ENCODE peak calls at places on chromosomes 1 and 21, in six cellular contexts. V is neural crest cell; M is hippocampal formation; X is GM04503; O is globus pallidus; K is stimulated activated CD4-positive, alpha-beta T cell treated with anti-CD3 and anti-CD28 coated beads, Interleukin-4, amount 100 ng/mL, for 4 hours. Y is an unnamed sample.

GRCh38 chr21:46421756-46422555 is 36.7 kb upstream of the DIP2A start:
- DNase-seq in X (no peak), K (no peak), M (no peak), O (no peak), V (no peak), Y (no peak)

GRCh38 chr1:214838351-214838750 is 235.4 kb downstream of the CENPF start:
- DNase-seq in V (no peak), X (no peak), K (no peak), O (no peak), M (no peak), Y (no peak)

GRCh38 chr1:1857096-1857703 is 33.7 kb downstream of the GNB1 start:
- DNase-seq in O (no peak), X (no peak), K (no peak), M (no peak), V (no peak), Y (no peak)

GRCh38 chr1:212488436-212489283 is 55.9 kb downstream of the NENF start:
- DNase-seq in X (no peak), V (no peak), M (peak), O (peak), K (no peak), Y (peak)

GRCh38 chr1:89516055-89516454 is 8.6 kb upstream of the LRRC8B start:
- DNase-seq in M (no peak), X (no peak), K (no peak), O (no peak), V (no peak), Y (peak)

GRCh38 chr1:23793861-23794731 is 3.2 kb downstream of the LYPLA2 start:
- DNase-seq in K (no peak), X (no peak), O (no peak), V (no peak), M (no peak), Y (no peak)

GRCh38 chr21:45551316-45551715 is 9.1 kb upstream of the SLC19A1 start:
- DNase-seq in K (no peak), M (no peak), X (peak), V (no peak), O (no peak), Y (no peak)

GRCh38 chr1:192610114-192610958 is 25.6 kb upstream of the RGS13 start:
- DNase-seq in V (no peak), K (no peak), O (no peak), M (peak), X (no peak), Y (no peak)

GRCh38 chr1:6955357-6956154 is 170.3 kb downstream of the CAMTA1 start:
- DNase-seq in O (no peak), K (no peak), V (no peak), X (no peak), M (no peak), Y (no peak)

GRCh38 chr21:42461881-42462877 is 33.8 kb downstream of the RSPH1 start:
- DNase-seq in X (no peak), K (no peak), O (no peak), V (no peak), M (no peak), Y (no peak)

GRCh38 chr21:44926364-44927101 is 5.8 kb upstream of the ITGB2 start:
- DNase-seq in X (no peak), M (no peak), K (no peak), V (no peak), O (no peak), Y (no peak)

GRCh38 chr1:69710484-69710883 is 142.8 kb downstream of the LRRC7 start:
- DNase-seq in M (no peak), O (no peak), X (peak), V (no peak), K (no peak), Y (no peak)

GRCh38 chr1:62070384-62071011 is 124.2 kb upstream of the L1TD1 start:
- DNase-seq in O (no peak), V (no peak), X (no peak), M (peak), K (no peak), Y (no peak)

GRCh38 chr1:235491644-235492043 is 12.6 kb downstream of the B3GALNT2 start:
- DNase-seq in V (no peak), M (no peak), X (no peak), K (no peak), O (no peak), Y (no peak)

GRCh38 chr1:212256404-212256803 is 28.8 kb upstream of the PPP2R5A start:
- DNase-seq in K (no peak), V (no peak), O (no peak), X (no peak), M (no peak), Y (no peak)

GRCh38 chr1:235923466-235924008 is 56.8 kb upstream of the LYST start:
- DNase-seq in O (no peak), V (no peak), K (no peak), M (no peak), X (no peak), Y (no peak)

GRCh38 chr1:1946540-1946939 is 27.5 kb upstream of the TMEM52 start:
- DNase-seq in O (peak), V (no peak), M (no peak), X (no peak), K (no peak), Y (no peak)

GRCh38 chr1:155080250-155081228 is 1.9 kb downstream of the EFNA3 start:
- DNase-seq in K (no peak), X (no peak), O (no peak), V (peak), M (no peak), Y (no peak)

GRCh38 chr1:53562256-53562982 is 103.2 kb downstream of the DMRTB1 start:
- DNase-seq in M (no peak), V (no peak), O (no peak), X (no peak), K (no peak), Y (no peak)

GRCh38 chr21:41251961-41252642 is 64.5 kb upstream of the FAM3B start:
- DNase-seq in K (no peak), X (no peak), V (no peak), O (no peak), M (no peak), Y (no peak)

GRCh38 chr1:8818325-8818775 is 910 bp upstream of the RERE start:
- DNase-seq in M (no peak), O (peak), X (no peak), K (no peak), V (no peak), Y (no peak)

GRCh38 chr1:155128755-155129473 is 1.2 kb downstream of the EFNA1 start:
- DNase-seq in X (no peak), O (peak), V (no peak), M (peak), K (no peak), Y (peak)

GRCh38 chr1:63773815-63774616 is at the start of gene ROR1:
- DNase-seq in O (peak), M (peak), X (no peak), K (peak), V (peak), Y (peak)

GRCh38 chr1:211579434-211580302 is 707 bp upstream of the SLC30A1 start:
- DNase-seq in O (no peak), X (no peak), M (no peak), V (peak), K (no peak), Y (peak)

Y was measured in HepG2.